ENCODE peak calls at places on chromosomes 1 and 21, in four cellular contexts. K is mesendoderm, I is IMR-90, O is H9. T is an unnamed sample.

GRCh38 chr1:8154621-8155052 is 128.5 kb upstream of the ERRFI1 start:
- DNase-seq in K (no peak), O (no peak), I (peak; percentile 74), T (peak; percentile 5)

GRCh38 chr1:167964646-167965045 is 27.8 kb upstream of the MPC2 start:
- DNase-seq in I (no peak), O (no peak), K (no peak), T (no peak)

GRCh38 chr1:117656202-117656641 is 50.4 kb downstream of the TENT5C start:
- DNase-seq in I (no peak), O (no peak), K (no peak), T (no peak)

GRCh38 chr1:112767646-112768045 is 52.5 kb upstream of the PPM1J start:
- DNase-seq in I (no peak), O (no peak), K (no peak), T (no peak)

GRCh38 chr21:42545317-42545716 is 31.7 kb downstream of the SLC37A1 start:
- DNase-seq in O (no peak), K (no peak), I (no peak), T (no peak)

GRCh38 chr1:18830596-18830995 is 28.9 kb downstream of the TAS1R2 start:
- DNase-seq in O (no peak), I (no peak), K (peak; percentile 47), T (no peak)

GRCh38 chr1:194117582-194117981 is 931.2 kb upstream of the B3GALT2 start:
- DNase-seq in I (no peak), K (peak; percentile 81), O (peak; percentile 86), T (no peak)

GRCh38 chr1:221939598-221939997 is 197.7 kb upstream of the DUSP10 start:
- DNase-seq in I (no peak), K (no peak), O (no peak), T (no peak)

GRCh38 chr21:44403106-44404020 is 49.9 kb downstream of the TRPM2 start:
- DNase-seq in I (no peak), K (no peak), O (peak; percentile 21), T (no peak)

GRCh38 chr21:44406953-44407352 is 48.4 kb upstream of the LRRC3 start:
- DNase-seq in I (no peak), K (no peak), O (no peak), T (no peak)

GRCh38 chr21:44405948-44406872 is 49.1 kb upstream of the LRRC3 start:
- DNase-seq in I (no peak), O (peak; percentile 22), K (no peak), T (no peak)

GRCh38 chr21:44407493-44407892 is 47.8 kb upstream of the LRRC3 start:
- DNase-seq in O (no peak), I (no peak), K (no peak), T (no peak)

GRCh38 chr21:44405091-44405947 is 50.0 kb upstream of the LRRC3 start:
- DNase-seq in O (peak; percentile 25), I (no peak), K (no peak), T (no peak)
- H3K27ac ChIP-seq in O (no peak overlapping the region), I (no peak overlapping the region), K (no peak overlapping the region), T (no peak overlapping the region)

GRCh38 chr1:58919226-58919985 is 135.6 kb upstream of the JUN start:
- DNase-seq in I (no peak), O (no peak), K (no peak), T (no peak)
- H2AK5ac ChIP-seq in I (no peak overlapping the region), O (no peak overlapping the region), K (no peak overlapping the region), T (no peak overlapping the region)

GRCh38 chr21:25944672-25945213 is 210.0 kb downstream of the GABPA start:
- DNase-seq in O (no peak), I (peak; percentile 32), K (no peak), T (no peak)
- H3K27ac ChIP-seq in O (no peak overlapping the region), I (no peak overlapping the region), K (no peak overlapping the region), T (no peak overlapping the region)

DNA sequence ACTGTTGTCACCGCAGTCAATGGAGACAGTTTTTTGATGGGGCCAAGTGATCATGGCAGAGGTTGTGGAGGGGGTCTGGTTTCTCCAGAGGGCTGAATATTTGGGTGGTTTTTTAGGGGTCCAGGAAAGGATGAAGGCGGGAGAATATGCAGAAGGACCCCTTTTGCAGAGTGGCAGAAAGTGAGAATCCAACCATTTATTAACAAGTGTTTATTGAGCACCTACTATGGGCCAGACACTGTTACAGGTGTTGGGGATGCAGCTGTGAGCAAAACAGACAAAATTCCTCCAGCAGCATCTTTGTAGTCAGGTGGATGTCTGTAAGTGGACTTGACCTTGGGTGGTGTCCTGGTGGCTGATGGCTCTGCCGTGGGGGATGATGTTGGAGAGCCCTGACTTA is 15.4 kb downstream of the PADI1 start:
- DNase-seq in K (no peak), I (no peak), O (no peak), T (no peak)
- H2AK5ac ChIP-seq in K (no peak overlapping the region), I (no peak overlapping the region), O (no peak overlapping the region), T (no peak overlapping the region)

DNA sequence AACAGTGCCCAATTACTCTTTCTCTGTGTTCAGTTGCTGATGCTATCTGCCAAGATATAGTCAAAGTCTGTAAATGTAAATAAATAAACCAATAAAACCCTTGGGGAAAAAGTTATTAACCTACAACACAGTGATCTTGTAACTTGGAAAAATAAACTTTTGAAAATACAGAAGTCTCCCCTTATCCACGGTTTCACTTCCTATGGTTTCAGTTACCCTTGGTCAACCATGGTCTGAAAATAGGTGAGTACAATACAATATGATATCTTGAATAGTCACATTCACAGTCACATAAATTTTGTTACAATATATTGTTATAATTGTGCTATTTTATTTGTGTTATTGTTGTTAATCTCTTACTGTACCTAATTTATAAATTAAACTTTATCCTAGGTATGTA is 501.9 kb downstream of the LMO4 start:
- DNase-seq in I (no peak), K (no peak), O (no peak), T (no peak)
- H3K27ac ChIP-seq in I (no peak overlapping the region), K (no peak overlapping the region), O (no peak overlapping the region), T (no peak overlapping the region)

GRCh38 chr1:156163712-156164464 is 10.5 kb downstream of the SEMA4A start:
- DNase-seq in K (no peak), O (no peak), I (no peak), T (no peak)

GRCh38 chr1:156160000-156160743 is 6.8 kb downstream of the SEMA4A start:
- DNase-seq in O (no peak), K (no peak), I (no peak), T (no peak)

GRCh38 chr1:156164465-156164831 is 11.1 kb downstream of the SEMA4A start:
- DNase-seq in I (no peak), O (no peak), K (no peak), T (no peak)

GRCh38 chr1:156160744-156161181 is 7.4 kb downstream of the SEMA4A start:
- DNase-seq in O (peak; percentile 89), I (peak; percentile 58), K (peak; percentile 82), T (peak; percentile 74)

GRCh38 chr1:156162430-156163037 is 9.1 kb downstream of the SEMA4A start:
- DNase-seq in O (no peak), I (no peak), K (no peak), T (no peak)
- H2AK5ac ChIP-seq in O (no peak overlapping the region), I (no peak overlapping the region), K (no peak overlapping the region), T (peak overlapping the region; percentile 20)

GRCh38 chr21:45289134-45289533 is 1.4 kb upstream of the POFUT2 start:
- DNase-seq in I (no peak), O (no peak), K (no peak), T (no peak)

GRCh38 chr21:45287438-45288391 is at the start of gene POFUT2:
- DNase-seq in K (peak; percentile 96), I (peak; percentile 92), O (peak; percentile 97), T (peak; percentile 98)

GRCh38 chr21:45288441-45288841 is 746 bp upstream of the POFUT2 start:
- DNase-seq in O (peak; percentile 46), I (no peak), K (no peak), T (no peak)

GRCh38 chr21:45285266-45285931 is 2.3 kb downstream of the POFUT2 start:
- DNase-seq in O (peak; percentile 14), K (no peak), I (no peak), T (no peak)

GRCh38 chr21:45286671-45287437 is 841 bp downstream of the POFUT2 start:
- DNase-seq in I (peak; percentile 15), O (peak; percentile 91), K (peak; percentile 82), T (peak; percentile 64)
- H3K27ac ChIP-seq in I (peak overlapping the region; percentile 97), O (no peak overlapping the region), K (no peak overlapping the region), T (no peak overlapping the region)

GRCh38 chr1:10634075-10634427 is 159.3 kb downstream of the PEX14 start:
- DNase-seq in I (no peak), O (no peak), K (no peak), T (no peak)

GRCh38 chr1:10632691-10633090 is 157.9 kb downstream of the PEX14 start:
- DNase-seq in K (no peak), O (no peak), I (no peak), T (no peak)

GRCh38 chr1:10634428-10635384 is 160.0 kb downstream of the PEX14 start:
- DNase-seq in I (no peak), O (peak; percentile 59), K (no peak), T (no peak)

GRCh38 chr1:10631811-10632481 is 157.2 kb downstream of the PEX14 start:
- DNase-seq in I (no peak), K (peak; percentile 67), O (no peak), T (peak; percentile 44)

DNA sequence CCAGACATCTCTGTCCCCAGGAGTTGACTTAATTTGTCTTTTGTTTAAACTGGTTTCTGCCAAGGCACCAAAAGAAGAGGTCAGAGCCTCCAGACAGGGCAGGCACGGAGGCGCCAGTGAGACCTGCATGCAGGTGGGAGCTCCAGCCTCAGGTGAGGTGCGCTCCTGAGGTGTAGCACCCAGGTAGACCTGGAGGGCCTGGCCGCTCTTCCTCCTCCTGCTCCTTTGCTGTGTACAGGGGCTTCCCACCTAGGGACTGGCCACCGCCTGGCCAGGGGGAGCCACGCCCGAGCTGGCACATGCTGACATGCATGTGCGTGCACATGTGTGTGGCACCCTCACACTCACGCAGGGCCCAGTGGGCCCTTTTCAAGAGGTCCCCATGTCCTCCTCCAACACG is 158.7 kb downstream of the PEX14 start:
- DNase-seq in K (no peak), I (no peak), O (no peak), T (no peak)
- H2AK5ac ChIP-seq in K (no peak overlapping the region), I (no peak overlapping the region), O (no peak overlapping the region), T (peak overlapping the region; percentile 73)

T was measured in neuronal stem cell.